ENCODE peak calls at places on chromosomes 13 and 19, in ten cellular contexts. One of them, this sample, is unnamed.

GRCh38 chr13:49669735-49670309 is 21.5 kb downstream of the EBPL start:
- DNase-seq in hypothalamus: peak
- DNase-seq in HS-5: no peak
- DNase-seq in HCT116: peak
- DNase-seq in HL-60: peak
- DNase-seq in ovary: peak
- DNase-seq in nephron progenitor cell: peak
- DNase-seq in substantia nigra: peak
- DNase-seq in NCI-H1105: peak
- DNase-seq in stimulated activated CD4-positive, alpha-beta T cell treated with anti-CD3 and anti-CD28 coated beads, Interleukin-2, amount 100 ng/mL, for 48 hours: no peak
- DNase-seq in this sample: peak

GRCh38 chr13:25406377-25406776 is 34.6 kb downstream of the ATP8A2 start:
- DNase-seq in substantia nigra: no peak
- DNase-seq in HL-60: peak
- DNase-seq in stimulated activated CD4-positive, alpha-beta T cell treated with anti-CD3 and anti-CD28 coated beads, Interleukin-2, amount 100 ng/mL, for 48 hours: no peak
- DNase-seq in HS-5: no peak
- DNase-seq in nephron progenitor cell: no peak
- DNase-seq in HCT116: peak
- DNase-seq in NCI-H1105: no peak
- DNase-seq in ovary: no peak
- DNase-seq in hypothalamus: no peak
- DNase-seq in this sample: no peak

GRCh38 chr19:11554160-11554559 is 4.9 kb downstream of the ELOF1 start:
- DNase-seq in hypothalamus: no peak
- DNase-seq in HS-5: no peak
- DNase-seq in HCT116: no peak
- DNase-seq in stimulated activated CD4-positive, alpha-beta T cell treated with anti-CD3 and anti-CD28 coated beads, Interleukin-2, amount 100 ng/mL, for 48 hours: no peak
- DNase-seq in HL-60: no peak
- DNase-seq in NCI-H1105: no peak
- DNase-seq in ovary: no peak
- DNase-seq in substantia nigra: no peak
- DNase-seq in nephron progenitor cell: no peak
- DNase-seq in this sample: no peak

GRCh38 chr19:40594251-40594650 is 6.9 kb upstream of the LTBP4 start:
- DNase-seq in HCT116: no peak
- DNase-seq in NCI-H1105: no peak
- DNase-seq in substantia nigra: no peak
- DNase-seq in hypothalamus: no peak
- DNase-seq in ovary: no peak
- DNase-seq in nephron progenitor cell: no peak
- DNase-seq in stimulated activated CD4-positive, alpha-beta T cell treated with anti-CD3 and anti-CD28 coated beads, Interleukin-2, amount 100 ng/mL, for 48 hours: no peak
- DNase-seq in HS-5: no peak
- DNase-seq in HL-60: no peak
- DNase-seq in this sample: no peak

GRCh38 chr19:3520166-3521103 is 14.3 kb downstream of the FZR1 start:
- DNase-seq in HL-60: no peak
- DNase-seq in NCI-H1105: no peak
- DNase-seq in nephron progenitor cell: no peak
- DNase-seq in hypothalamus: no peak
- DNase-seq in HS-5: no peak
- DNase-seq in ovary: no peak
- DNase-seq in substantia nigra: no peak
- DNase-seq in stimulated activated CD4-positive, alpha-beta T cell treated with anti-CD3 and anti-CD28 coated beads, Interleukin-2, amount 100 ng/mL, for 48 hours: no peak
- DNase-seq in HCT116: no peak
- DNase-seq in this sample: no peak

GRCh38 chr19:18985257-18985656 is 44.2 kb upstream of the HOMER3 start:
- DNase-seq in nephron progenitor cell: no peak
- DNase-seq in HCT116: no peak
- DNase-seq in ovary: no peak
- DNase-seq in substantia nigra: peak
- DNase-seq in stimulated activated CD4-positive, alpha-beta T cell treated with anti-CD3 and anti-CD28 coated beads, Interleukin-2, amount 100 ng/mL, for 48 hours: no peak
- DNase-seq in HL-60: peak
- DNase-seq in NCI-H1105: no peak
- DNase-seq in HS-5: no peak
- DNase-seq in hypothalamus: peak
- DNase-seq in this sample: no peak

GRCh38 chr13:26538363-26539317 is 18.8 kb upstream of the WASF3 start:
- DNase-seq in hypothalamus: no peak
- DNase-seq in substantia nigra: no peak
- DNase-seq in stimulated activated CD4-positive, alpha-beta T cell treated with anti-CD3 and anti-CD28 coated beads, Interleukin-2, amount 100 ng/mL, for 48 hours: no peak
- DNase-seq in ovary: no peak
- DNase-seq in HS-5: no peak
- DNase-seq in NCI-H1105: no peak
- DNase-seq in HL-60: no peak
- DNase-seq in HCT116: no peak
- DNase-seq in nephron progenitor cell: no peak
- DNase-seq in this sample: no peak

GRCh38 chr19:32896516-32897214 is 27.1 kb upstream of the SLC7A9 start:
- DNase-seq in HS-5: no peak
- DNase-seq in ovary: no peak
- DNase-seq in stimulated activated CD4-positive, alpha-beta T cell treated with anti-CD3 and anti-CD28 coated beads, Interleukin-2, amount 100 ng/mL, for 48 hours: no peak
- DNase-seq in NCI-H1105: no peak
- DNase-seq in nephron progenitor cell: no peak
- DNase-seq in hypothalamus: no peak
- DNase-seq in substantia nigra: no peak
- DNase-seq in HCT116: no peak
- DNase-seq in HL-60: no peak
- DNase-seq in this sample: no peak

GRCh38 chr13:28718186-28718537 is 608 bp downstream of the SLC46A3 start:
- DNase-seq in HS-5: no peak
- DNase-seq in HL-60: no peak
- DNase-seq in substantia nigra: no peak
- DNase-seq in ovary: no peak
- DNase-seq in HCT116: no peak
- DNase-seq in hypothalamus: no peak
- DNase-seq in NCI-H1105: no peak
- DNase-seq in nephron progenitor cell: no peak
- DNase-seq in stimulated activated CD4-positive, alpha-beta T cell treated with anti-CD3 and anti-CD28 coated beads, Interleukin-2, amount 100 ng/mL, for 48 hours: no peak
- DNase-seq in this sample: no peak

GRCh38 chr13:109146912-109147624 is 517.7 kb downstream of the MYO16 start:
- DNase-seq in stimulated activated CD4-positive, alpha-beta T cell treated with anti-CD3 and anti-CD28 coated beads, Interleukin-2, amount 100 ng/mL, for 48 hours: no peak
- DNase-seq in HCT116: peak
- DNase-seq in HS-5: peak
- DNase-seq in ovary: no peak
- DNase-seq in NCI-H1105: no peak
- DNase-seq in nephron progenitor cell: no peak
- DNase-seq in HL-60: no peak
- DNase-seq in substantia nigra: no peak
- DNase-seq in hypothalamus: no peak
- DNase-seq in this sample: peak

GRCh38 chr13:61913183-61913582 is 497.5 kb upstream of the PCDH20 start:
- DNase-seq in nephron progenitor cell: no peak
- DNase-seq in NCI-H1105: no peak
- DNase-seq in substantia nigra: no peak
- DNase-seq in HS-5: no peak
- DNase-seq in ovary: no peak
- DNase-seq in hypothalamus: no peak
- DNase-seq in HCT116: no peak
- DNase-seq in HL-60: no peak
- DNase-seq in stimulated activated CD4-positive, alpha-beta T cell treated with anti-CD3 and anti-CD28 coated beads, Interleukin-2, amount 100 ng/mL, for 48 hours: no peak
- DNase-seq in this sample: no peak

GRCh38 chr13:25768726-25769270 is 283.0 kb downstream of the SHISA2 start:
- DNase-seq in HCT116: no peak
- DNase-seq in NCI-H1105: no peak
- DNase-seq in substantia nigra: no peak
- DNase-seq in HL-60: no peak
- DNase-seq in nephron progenitor cell: no peak
- DNase-seq in ovary: no peak
- DNase-seq in hypothalamus: no peak
- DNase-seq in stimulated activated CD4-positive, alpha-beta T cell treated with anti-CD3 and anti-CD28 coated beads, Interleukin-2, amount 100 ng/mL, for 48 hours: no peak
- DNase-seq in HS-5: no peak
- DNase-seq in this sample: no peak

GRCh38 chr13:74570834-74571233 is 436.6 kb upstream of the KLF12 start:
- DNase-seq in HCT116: peak
- DNase-seq in hypothalamus: no peak
- DNase-seq in substantia nigra: no peak
- DNase-seq in ovary: no peak
- DNase-seq in NCI-H1105: no peak
- DNase-seq in stimulated activated CD4-positive, alpha-beta T cell treated with anti-CD3 and anti-CD28 coated beads, Interleukin-2, amount 100 ng/mL, for 48 hours: no peak
- DNase-seq in HL-60: no peak
- DNase-seq in HS-5: no peak
- DNase-seq in nephron progenitor cell: no peak
- DNase-seq in this sample: no peak

GRCh38 chr13:112968910-112969691 is at the start of gene MCF2L:
- DNase-seq in HCT116: no peak
- DNase-seq in substantia nigra: no peak
- DNase-seq in hypothalamus: peak
- DNase-seq in HL-60: no peak
- DNase-seq in HS-5: no peak
- DNase-seq in NCI-H1105: peak
- DNase-seq in ovary: peak
- DNase-seq in nephron progenitor cell: peak
- DNase-seq in stimulated activated CD4-positive, alpha-beta T cell treated with anti-CD3 and anti-CD28 coated beads, Interleukin-2, amount 100 ng/mL, for 48 hours: peak
- DNase-seq in this sample: peak

GRCh38 chr13:52405767-52406494 is at the start of gene THSD1:
- DNase-seq in ovary: peak
- DNase-seq in HL-60: no peak
- DNase-seq in stimulated activated CD4-positive, alpha-beta T cell treated with anti-CD3 and anti-CD28 coated beads, Interleukin-2, amount 100 ng/mL, for 48 hours: no peak
- DNase-seq in substantia nigra: no peak
- DNase-seq in HCT116: no peak
- DNase-seq in nephron progenitor cell: peak
- DNase-seq in HS-5: no peak
- DNase-seq in NCI-H1105: no peak
- DNase-seq in hypothalamus: no peak
- DNase-seq in this sample: peak

GRCh38 chr13:113978741-113979481 is 5.0 kb upstream of the C13orf46 start:
- DNase-seq in NCI-H1105: no peak
- DNase-seq in HL-60: no peak
- DNase-seq in ovary: no peak
- DNase-seq in HS-5: no peak
- DNase-seq in hypothalamus: no peak
- DNase-seq in substantia nigra: no peak
- DNase-seq in stimulated activated CD4-positive, alpha-beta T cell treated with anti-CD3 and anti-CD28 coated beads, Interleukin-2, amount 100 ng/mL, for 48 hours: no peak
- DNase-seq in HCT116: no peak
- DNase-seq in nephron progenitor cell: no peak
- DNase-seq in this sample: no peak

GRCh38 chr13:67366533-67366932 is 136.4 kb upstream of the PCDH9 start:
- DNase-seq in stimulated activated CD4-positive, alpha-beta T cell treated with anti-CD3 and anti-CD28 coated beads, Interleukin-2, amount 100 ng/mL, for 48 hours: no peak
- DNase-seq in HL-60: no peak
- DNase-seq in ovary: no peak
- DNase-seq in NCI-H1105: no peak
- DNase-seq in HCT116: peak
- DNase-seq in HS-5: no peak
- DNase-seq in hypothalamus: no peak
- DNase-seq in nephron progenitor cell: no peak
- DNase-seq in substantia nigra: no peak
- DNase-seq in this sample: no peak

GRCh38 chr19:31377736-31378135 is 28.5 kb upstream of the TSHZ3 start:
- DNase-seq in substantia nigra: no peak
- DNase-seq in ovary: no peak
- DNase-seq in HS-5: no peak
- DNase-seq in HL-60: no peak
- DNase-seq in stimulated activated CD4-positive, alpha-beta T cell treated with anti-CD3 and anti-CD28 coated beads, Interleukin-2, amount 100 ng/mL, for 48 hours: no peak
- DNase-seq in NCI-H1105: no peak
- DNase-seq in HCT116: no peak
- DNase-seq in hypothalamus: no peak
- DNase-seq in nephron progenitor cell: no peak
- DNase-seq in this sample: no peak

GRCh38 chr13:60226507-60226906 is 62.8 kb upstream of the DIAPH3 start:
- DNase-seq in nephron progenitor cell: peak
- DNase-seq in HCT116: peak
- DNase-seq in HL-60: no peak
- DNase-seq in NCI-H1105: no peak
- DNase-seq in substantia nigra: no peak
- DNase-seq in ovary: no peak
- DNase-seq in stimulated activated CD4-positive, alpha-beta T cell treated with anti-CD3 and anti-CD28 coated beads, Interleukin-2, amount 100 ng/mL, for 48 hours: no peak
- DNase-seq in HS-5: no peak
- DNase-seq in hypothalamus: no peak
- DNase-seq in this sample: no peak

GRCh38 chr13:78299832-78300623 is 303.3 kb downstream of the POU4F1 start:
- DNase-seq in NCI-H1105: no peak
- DNase-seq in HCT116: no peak
- DNase-seq in HS-5: no peak
- DNase-seq in ovary: no peak
- DNase-seq in stimulated activated CD4-positive, alpha-beta T cell treated with anti-CD3 and anti-CD28 coated beads, Interleukin-2, amount 100 ng/mL, for 48 hours: no peak
- DNase-seq in substantia nigra: no peak
- DNase-seq in hypothalamus: no peak
- DNase-seq in nephron progenitor cell: no peak
- DNase-seq in HL-60: no peak
- DNase-seq in this sample: no peak

GRCh38 chr13:18971576-18972219 is 209.9 kb downstream of the TUBA3C start:
- DNase-seq in stimulated activated CD4-positive, alpha-beta T cell treated with anti-CD3 and anti-CD28 coated beads, Interleukin-2, amount 100 ng/mL, for 48 hours: no peak
- DNase-seq in ovary: no peak
- DNase-seq in HS-5: no peak
- DNase-seq in NCI-H1105: no peak
- DNase-seq in HL-60: no peak
- DNase-seq in nephron progenitor cell: no peak
- DNase-seq in HCT116: no peak
- DNase-seq in hypothalamus: no peak
- DNase-seq in substantia nigra: no peak
- DNase-seq in this sample: no peak

GRCh38 chr19:2495651-2496316 is 19.9 kb downstream of the GADD45B start:
- DNase-seq in substantia nigra: no peak
- DNase-seq in nephron progenitor cell: no peak
- DNase-seq in HL-60: no peak
- DNase-seq in NCI-H1105: no peak
- DNase-seq in hypothalamus: no peak
- DNase-seq in ovary: peak
- DNase-seq in HS-5: no peak
- DNase-seq in stimulated activated CD4-positive, alpha-beta T cell treated with anti-CD3 and anti-CD28 coated beads, Interleukin-2, amount 100 ng/mL, for 48 hours: no peak
- DNase-seq in HCT116: no peak
- DNase-seq in this sample: no peak

GRCh38 chr19:3954107-3954506 is 16.8 kb downstream of the DAPK3 start:
- DNase-seq in substantia nigra: no peak
- DNase-seq in HCT116: no peak
- DNase-seq in hypothalamus: no peak
- DNase-seq in nephron progenitor cell: no peak
- DNase-seq in ovary: no peak
- DNase-seq in NCI-H1105: no peak
- DNase-seq in stimulated activated CD4-positive, alpha-beta T cell treated with anti-CD3 and anti-CD28 coated beads, Interleukin-2, amount 100 ng/mL, for 48 hours: no peak
- DNase-seq in HL-60: no peak
- DNase-seq in HS-5: no peak
- DNase-seq in this sample: no peak

GRCh38 chr19:37333457-37333856 is 37.4 kb upstream of the ZNF527 start:
- DNase-seq in HS-5: no peak
- DNase-seq in nephron progenitor cell: no peak
- DNase-seq in HL-60: no peak
- DNase-seq in NCI-H1105: no peak
- DNase-seq in HCT116: no peak
- DNase-seq in ovary: no peak
- DNase-seq in substantia nigra: no peak
- DNase-seq in hypothalamus: no peak
- DNase-seq in stimulated activated CD4-positive, alpha-beta T cell treated with anti-CD3 and anti-CD28 coated beads, Interleukin-2, amount 100 ng/mL, for 48 hours: no peak
- DNase-seq in this sample: no peak

GRCh38 chr19:30227071-30227621 is 145.0 kb upstream of the ZNF536 start:
- DNase-seq in stimulated activated CD4-positive, alpha-beta T cell treated with anti-CD3 and anti-CD28 coated beads, Interleukin-2, amount 100 ng/mL, for 48 hours: no peak
- DNase-seq in ovary: no peak
- DNase-seq in hypothalamus: no peak
- DNase-seq in NCI-H1105: peak
- DNase-seq in HS-5: no peak
- DNase-seq in substantia nigra: no peak
- DNase-seq in nephron progenitor cell: no peak
- DNase-seq in HCT116: no peak
- DNase-seq in HL-60: no peak
- DNase-seq in this sample: no peak

GRCh38 chr19:47109541-47110375 is 3.8 kb downstream of the ZC3H4 start:
- DNase-seq in hypothalamus: no peak
- DNase-seq in NCI-H1105: no peak
- DNase-seq in HS-5: no peak
- DNase-seq in HCT116: no peak
- DNase-seq in nephron progenitor cell: no peak
- DNase-seq in substantia nigra: peak
- DNase-seq in ovary: no peak
- DNase-seq in stimulated activated CD4-positive, alpha-beta T cell treated with anti-CD3 and anti-CD28 coated beads, Interleukin-2, amount 100 ng/mL, for 48 hours: peak
- DNase-seq in HL-60: peak
- DNase-seq in this sample: peak

GRCh38 chr19:30857388-30857787 is 485.2 kb downstream of the ZNF536 start:
- DNase-seq in hypothalamus: no peak
- DNase-seq in substantia nigra: no peak
- DNase-seq in HCT116: no peak
- DNase-seq in HL-60: no peak
- DNase-seq in ovary: no peak
- DNase-seq in HS-5: no peak
- DNase-seq in stimulated activated CD4-positive, alpha-beta T cell treated with anti-CD3 and anti-CD28 coated beads, Interleukin-2, amount 100 ng/mL, for 48 hours: no peak
- DNase-seq in NCI-H1105: no peak
- DNase-seq in nephron progenitor cell: no peak
- DNase-seq in this sample: no peak

GRCh38 chr19:32858155-32858554 is 11.4 kb downstream of the SLC7A9 start:
- DNase-seq in ovary: no peak
- DNase-seq in substantia nigra: no peak
- DNase-seq in nephron progenitor cell: no peak
- DNase-seq in hypothalamus: no peak
- DNase-seq in HCT116: no peak
- DNase-seq in HS-5: no peak
- DNase-seq in stimulated activated CD4-positive, alpha-beta T cell treated with anti-CD3 and anti-CD28 coated beads, Interleukin-2, amount 100 ng/mL, for 48 hours: no peak
- DNase-seq in HL-60: no peak
- DNase-seq in NCI-H1105: no peak
- DNase-seq in this sample: no peak

This sample was measured in HFF-Myc.